ENCODE peak calls at places on chromosomes 4 and X, in ten cellular contexts. W, T, G, C, F, Y, N, E, O and J are unnamed samples.

GRCh38 chr4:150308824-150309472 is 230.7 kb downstream of the DCLK2 start:
- DNase-seq in O (no peak), Y (peak; percentile 80), C (no peak), G (no peak), F (no peak), T (no peak), W (no peak), N (no peak), E (no peak), J (no peak)

GRCh38 chrX:148573119-148573518 is 72.7 kb downstream of the AFF2 start:
- DNase-seq in G (no peak), O (no peak), C (no peak), Y (no peak), W (peak; percentile 33), T (no peak), F (no peak), N (no peak), E (no peak), J (no peak)

GRCh38 chrX:13180807-13181206 is 136.4 kb upstream of the FAM9C start:
- DNase-seq in Y (peak; percentile 49), G (no peak), C (no peak), O (no peak), F (no peak), N (no peak), T (no peak), E (no peak), W (no peak), J (no peak)

GRCh38 chrX:153966841-153967535 is 4.6 kb downstream of the HCFC1 start:
- DNase-seq in C (peak; percentile 49), W (no peak), N (no peak), T (no peak), Y (peak; percentile 43), E (no peak), G (no peak), O (no peak), F (no peak), J (no peak)

GRCh38 chrX:153539171-153539978 is 21.9 kb downstream of the ATP2B3 start:
- DNase-seq in N (peak; percentile 84), Y (peak; percentile 44), T (peak; percentile 65), F (peak; percentile 45), C (peak; percentile 87), O (peak; percentile 50), G (peak; percentile 80), W (peak; percentile 81), E (peak; percentile 66), J (peak; percentile 86)

GRCh38 chr4:7956306-7957112 is 16.8 kb upstream of the AFAP1 start:
- DNase-seq in T (no peak), O (no peak), F (no peak), N (no peak), W (no peak), Y (peak; percentile 80), E (no peak), G (no peak), C (peak; percentile 66), J (no peak)

GRCh38 chr4:20185103-20185502 is 66.6 kb upstream of the SLIT2 start:
- DNase-seq in Y (no peak), T (no peak), W (no peak), G (no peak), N (no peak), C (no peak), F (no peak), E (no peak), O (no peak), J (no peak)

GRCh38 chr4:93777081-93777460 is 51.5 kb upstream of the ATOH1 start:
- DNase-seq in F (no peak), E (no peak), C (no peak), O (no peak), N (no peak), G (no peak), W (no peak), T (no peak), Y (no peak), J (no peak)

GRCh38 chr4:24416293-24416692 is 168.1 kb downstream of the DHX15 start:
- DNase-seq in G (no peak), F (no peak), W (no peak), O (no peak), E (no peak), T (no peak), Y (no peak), N (no peak), C (no peak), J (no peak)

GRCh38 chr4:142274137-142274536 is 572.0 kb downstream of the INPP4B start:
- DNase-seq in W (no peak), E (no peak), T (no peak), N (no peak), C (no peak), G (no peak), Y (peak; percentile 94), O (no peak), F (no peak), J (no peak)

GRCh38 chr4:4719446-4719845 is 140.0 kb upstream of the MSX1 start:
- DNase-seq in O (no peak), F (no peak), T (no peak), E (no peak), W (no peak), G (no peak), N (no peak), C (no peak), Y (no peak), J (no peak)

GRCh38 chr4:2688281-2688680 is 67.9 kb downstream of the TNIP2 start:
- DNase-seq in T (no peak), O (no peak), E (no peak), W (no peak), Y (no peak), G (no peak), C (no peak), N (no peak), F (no peak), J (no peak)

GRCh38 chr4:2691313-2691712 is 64.8 kb downstream of the TNIP2 start:
- DNase-seq in Y (no peak), N (no peak), E (no peak), G (no peak), F (no peak), T (no peak), W (no peak), C (no peak), O (no peak), J (no peak)

GRCh38 chr4:2689825-2690700 is 66.1 kb downstream of the TNIP2 start:
- DNase-seq in W (no peak), E (no peak), N (no peak), O (no peak), C (peak; percentile 53), Y (no peak), G (no peak), T (no peak), F (no peak), J (no peak)

GRCh38 chr4:2688697-2689096 is 67.4 kb downstream of the TNIP2 start:
- DNase-seq in W (no peak), O (no peak), G (no peak), E (no peak), Y (no peak), N (no peak), F (no peak), T (no peak), C (no peak), J (no peak)

GRCh38 chr4:2689114-2689513 is 67.0 kb downstream of the TNIP2 start:
- DNase-seq in O (no peak), C (no peak), E (no peak), N (no peak), Y (no peak), G (no peak), W (no peak), F (no peak), T (no peak), J (no peak)
- H3K4me1 ChIP-seq in O (no peaks in the 10 kb centered on the region), C (no peaks in the 10 kb centered on the region), E (no peaks in the 10 kb centered on the region), N (no peaks in the 10 kb centered on the region), Y (no peaks in the 10 kb centered on the region), G (no peaks in the 10 kb centered on the region), W (no peaks in the 10 kb centered on the region), F (no peaks in the 10 kb centered on the region), T (no peaks in the 10 kb centered on the region), J (no peaks in the 10 kb centered on the region)

GRCh38 chrX:48711929-48712505 is 15.5 kb downstream of the SUV39H1 start:
- DNase-seq in W (no peak), O (no peak), Y (no peak), F (no peak), N (no peak), C (no peak), E (no peak), T (no peak), G (no peak), J (no peak)

GRCh38 chrX:48715876-48716502 is 19.5 kb downstream of the SUV39H1 start:
- DNase-seq in W (no peak), Y (peak; percentile 4), G (no peak), E (no peak), N (no peak), F (no peak), O (no peak), T (no peak), C (no peak), J (no peak)

GRCh38 chrX:48715066-48715465 is 18.5 kb downstream of the SUV39H1 start:
- DNase-seq in O (no peak), E (no peak), T (no peak), G (no peak), F (no peak), C (no peak), W (no peak), Y (peak; percentile 58), N (no peak), J (no peak)

GRCh38 chrX:48713847-48714246 is 17.3 kb downstream of the SUV39H1 start:
- DNase-seq in N (no peak), T (no peak), W (no peak), C (no peak), E (no peak), Y (no peak), O (no peak), F (no peak), G (no peak), J (no peak)

GRCh38 chrX:48714573-48714972 is 18.0 kb downstream of the SUV39H1 start:
- DNase-seq in G (no peak), N (no peak), Y (peak; percentile 17), O (no peak), E (no peak), C (no peak), T (no peak), W (no peak), F (no peak), J (no peak)
- H3K4me1 ChIP-seq in G (no peaks in the 10 kb centered on the region), N (no peaks in the 10 kb centered on the region), Y (peaks cover 2% of the 10 kb centered on the region), O (no peaks in the 10 kb centered on the region), E (peaks cover 8% of the 10 kb centered on the region), C (no peaks in the 10 kb centered on the region), T (no peaks in the 10 kb centered on the region), W (no peaks in the 10 kb centered on the region), F (no peaks in the 10 kb centered on the region), J (no peaks in the 10 kb centered on the region)

GRCh38 chr4:73431813-73432168 is 4.2 kb upstream of the AFP start:
- DNase-seq in W (no peak), O (no peak), N (no peak), F (no peak), E (no peak), T (no peak), C (no peak), Y (no peak), G (no peak), J (no peak)
- H3K4me1 ChIP-seq in W (no peaks in the 10 kb centered on the region), O (no peaks in the 10 kb centered on the region), N (no peaks in the 10 kb centered on the region), F (no peaks in the 10 kb centered on the region), E (no peaks in the 10 kb centered on the region), T (no peaks in the 10 kb centered on the region), C (no peaks in the 10 kb centered on the region), Y (no peaks in the 10 kb centered on the region), G (no peaks in the 10 kb centered on the region), J (no peaks in the 10 kb centered on the region)

DNA sequence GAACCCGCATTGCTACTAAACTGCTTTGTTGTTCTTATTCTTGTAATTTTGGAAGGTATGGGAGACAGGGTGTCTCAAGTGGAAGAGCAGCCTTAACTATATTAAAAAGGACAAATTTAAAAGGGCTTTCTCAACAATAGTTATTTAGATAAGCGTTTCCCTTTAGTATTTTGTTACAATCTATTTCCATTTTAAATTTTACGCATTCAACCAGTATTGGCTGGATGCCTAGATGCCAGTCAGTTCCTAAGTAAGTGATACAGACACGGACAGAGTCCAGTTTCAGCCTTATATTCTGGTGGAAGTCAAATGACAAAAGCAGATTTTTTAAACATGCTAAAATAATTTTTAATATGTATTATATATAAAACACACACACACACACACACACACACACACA is 28.3 kb downstream of the FAT1 start:
- DNase-seq in N (no peak), C (no peak), E (no peak), T (no peak), W (no peak), O (no peak), G (no peak), Y (no peak), F (no peak), J (no peak)
- H3K4me1 ChIP-seq in N (peaks cover 9% of the 10 kb centered on the region), C (no peaks in the 10 kb centered on the region), E (peaks cover 20% of the 10 kb centered on the region), T (peaks cover 3% of the 10 kb centered on the region), W (peaks cover 3% of the 10 kb centered on the region), O (peaks cover 38% of the 10 kb centered on the region), G (peaks cover 7% of the 10 kb centered on the region), Y (peaks cover 9% of the 10 kb centered on the region), F (peaks cover 6% of the 10 kb centered on the region), J (no peaks in the 10 kb centered on the region)